ENCODE peak calls at places on chromosomes 5 and 9, in ten cellular contexts. P, Z, K, F, W, E, Y, O, A and C are unnamed samples.

GRCh38 chr9:89592963-89593775 is 11.6 kb upstream of the GADD45G start:
- DNase-seq in P (no peak), Z (peak), K (no peak), F (no peak), W (no peak), E (peak), Y (no peak), O (peak), A (no peak), C (no peak)

GRCh38 chr5:14365831-14366435 is 215.7 kb upstream of the OTULINL start:
- DNase-seq in P (no peak), Z (no peak), K (no peak), F (no peak), W (no peak), E (no peak), Y (no peak), O (no peak), A (no peak), C (no peak)

GRCh38 chr9:76905984-76906861 is at the start of gene PRUNE2:
- DNase-seq in P (no peak), Z (peak), K (peak), F (peak), W (peak), E (peak), Y (no peak), O (peak), A (no peak), C (no peak)

GRCh38 chr5:95281211-95281610 is 3.7 kb downstream of the MCTP1 start:
- DNase-seq in P (no peak), Z (peak), K (peak), F (no peak), W (no peak), E (no peak), Y (no peak), O (peak), A (no peak), C (no peak)

GRCh38 chr9:96203867-96204412 is 98.0 kb downstream of the HSD17B3 start:
- DNase-seq in P (no peak), Z (no peak), K (no peak), F (no peak), W (no peak), E (no peak), Y (no peak), O (no peak), A (no peak), C (no peak)

GRCh38 chr5:32024751-32025150 is 149.4 kb downstream of the GOLPH3 start:
- DNase-seq in P (no peak), Z (no peak), K (no peak), F (no peak), W (no peak), E (no peak), Y (no peak), O (no peak), A (no peak), C (no peak)

GRCh38 chr5:32692066-32692746 is 18.9 kb upstream of the NPR3 start:
- DNase-seq in P (no peak), Z (peak), K (peak), F (no peak), W (no peak), E (no peak), Y (no peak), O (peak), A (no peak), C (no peak)

GRCh38 chr9:88658311-88658822 is 123.4 kb downstream of the NXNL2 start:
- DNase-seq in P (no peak), Z (no peak), K (peak), F (peak), W (no peak), E (no peak), Y (no peak), O (peak), A (peak), C (no peak)

GRCh38 chr9:136793063-136793946 is 2.2 kb downstream of the TMEM141 start:
- DNase-seq in P (no peak), Z (no peak), K (peak), F (no peak), W (no peak), E (no peak), Y (no peak), O (no peak), A (no peak), C (no peak)

GRCh38 chr5:179178016-179178575 is 117.9 kb downstream of the ZNF354C start:
- DNase-seq in P (no peak), Z (no peak), K (no peak), F (no peak), W (no peak), E (no peak), Y (no peak), O (no peak), A (no peak), C (no peak)

GRCh38 chr5:43482490-43483064 is 1.1 kb downstream of the TMEM267 start:
- DNase-seq in P (no peak), Z (peak), K (peak), F (no peak), W (no peak), E (no peak), Y (no peak), O (peak), A (no peak), C (no peak)

GRCh38 chr9:90801507-90802289 is at the start of gene SYK:
- DNase-seq in P (no peak), Z (no peak), K (peak), F (peak), W (no peak), E (peak), Y (no peak), O (no peak), A (no peak), C (peak)

GRCh38 chr9:113309204-113309813 is 6.1 kb upstream of the RNF183 start:
- DNase-seq in P (no peak), Z (peak), K (peak), F (peak), W (no peak), E (peak), Y (no peak), O (peak), A (peak), C (peak)

GRCh38 chr9:127802576-127803443 is at the start of gene FPGS:
- DNase-seq in P (peak), Z (peak), K (peak), F (peak), W (peak), E (peak), Y (peak), O (peak), A (peak), C (peak)

GRCh38 chr9:113857875-113858274 is 18.2 kb upstream of the ZNF618 start:
- DNase-seq in P (no peak), Z (no peak), K (no peak), F (no peak), W (no peak), E (no peak), Y (no peak), O (no peak), A (no peak), C (no peak)

GRCh38 chr5:147481857-147482256 is 28.0 kb downstream of the DPYSL3 start:
- DNase-seq in P (no peak), Z (no peak), K (peak), F (no peak), W (no peak), E (no peak), Y (no peak), O (peak), A (no peak), C (no peak)

GRCh38 chr9:127519301-127520166 is 68.2 kb downstream of the LRSAM1 start:
- DNase-seq in P (no peak), Z (peak), K (peak), F (no peak), W (no peak), E (peak), Y (no peak), O (peak), A (no peak), C (no peak)

GRCh38 chr5:39783756-39784421 is 359.1 kb upstream of the DAB2 start:
- DNase-seq in P (no peak), Z (no peak), K (no peak), F (no peak), W (no peak), E (no peak), Y (no peak), O (peak), A (no peak), C (no peak)

GRCh38 chr5:22780756-22781155 is 72.4 kb downstream of the CDH12 start:
- DNase-seq in P (no peak), Z (no peak), K (no peak), F (no peak), W (no peak), E (no peak), Y (no peak), O (no peak), A (no peak), C (no peak)

GRCh38 chr5:82720764-82721163 is 356.4 kb downstream of the TMEM167A start:
- DNase-seq in P (no peak), Z (no peak), K (no peak), F (no peak), W (no peak), E (no peak), Y (no peak), O (no peak), A (no peak), C (no peak)

GRCh38 chr9:129353697-129354336 is 175.8 kb upstream of the IER5L start:
- DNase-seq in P (no peak), Z (no peak), K (no peak), F (no peak), W (no peak), E (no peak), Y (no peak), O (no peak), A (no peak), C (no peak)

GRCh38 chr9:122446819-122447484 is 30.8 kb downstream of the OR1J1 start:
- DNase-seq in P (no peak), Z (no peak), K (no peak), F (no peak), W (no peak), E (no peak), Y (no peak), O (peak), A (no peak), C (no peak)

GRCh38 chr5:123217183-123217582 is 128.1 kb downstream of the PRDM6 start:
- DNase-seq in P (no peak), Z (no peak), K (no peak), F (no peak), W (no peak), E (no peak), Y (no peak), O (no peak), A (no peak), C (no peak)

GRCh38 chr5:78399115-78399514 is 38.7 kb downstream of the SCAMP1 start:
- DNase-seq in P (no peak), Z (no peak), K (no peak), F (no peak), W (no peak), E (no peak), Y (no peak), O (no peak), A (no peak), C (no peak)

GRCh38 chr5:154538492-154538891 is 60.5 kb upstream of the HAND1 start:
- DNase-seq in P (no peak), Z (no peak), K (no peak), F (no peak), W (no peak), E (no peak), Y (no peak), O (no peak), A (no peak), C (no peak)

GRCh38 chr9:123102380-123103113 is 69.1 kb downstream of the GPR21 start:
- DNase-seq in P (no peak), Z (no peak), K (peak), F (no peak), W (no peak), E (no peak), Y (no peak), O (peak), A (no peak), C (no peak)